ENCODE peak calls at places on chromosomes 3 and 15, in four cellular contexts. Y, A, J and R are unnamed samples.

GRCh38 chr3:162139841-162140240 is 643.2 kb downstream of the OTOL1 start:
- DNase-seq in Y (no peak), A (no peak), J (no peak), R (no peak)

GRCh38 chr3:119809249-119810017 is 27.5 kb downstream of the NR1I2 start:
- DNase-seq in Y (no peak), A (no peak), J (no peak), R (no peak)

GRCh38 chr15:60376677-60377095 is 21.1 kb downstream of the ANXA2 start:
- DNase-seq in Y (no peak), A (no peak), J (no peak), R (no peak)

GRCh38 chr3:40616420-40616819 is 91.7 kb downstream of the ZNF621 start:
- DNase-seq in Y (no peak), A (no peak), J (no peak), R (no peak)

GRCh38 chr3:187186801-187187421 is 10.4 kb upstream of the RTP1 start:
- DNase-seq in Y (peak), A (no peak), J (peak), R (no peak)

GRCh38 chr15:44137750-44138149 is 57.3 kb downstream of the FRMD5 start:
- DNase-seq in Y (no peak), A (no peak), J (no peak), R (no peak)

GRCh38 chr3:108518895-108519294 is 8.5 kb upstream of the MYH15 start:
- DNase-seq in Y (no peak), A (no peak), J (no peak), R (no peak)

GRCh38 chr3:24042174-24042878 is 97.2 kb downstream of the NR1D2 start:
- DNase-seq in Y (no peak), A (no peak), J (no peak), R (no peak)

GRCh38 chr3:184229424-184230080 is at the start of gene VWA5B2:
- DNase-seq in Y (no peak), A (peak), J (peak), R (no peak)

GRCh38 chr15:70093481-70094309 is 4.0 kb downstream of the TLE3 start:
- DNase-seq in Y (no peak), A (no peak), J (no peak), R (peak)

GRCh38 chr3:112773864-112774263 is 72.8 kb downstream of the CD200R1L start:
- DNase-seq in Y (no peak), A (peak), J (no peak), R (no peak)

DNA sequence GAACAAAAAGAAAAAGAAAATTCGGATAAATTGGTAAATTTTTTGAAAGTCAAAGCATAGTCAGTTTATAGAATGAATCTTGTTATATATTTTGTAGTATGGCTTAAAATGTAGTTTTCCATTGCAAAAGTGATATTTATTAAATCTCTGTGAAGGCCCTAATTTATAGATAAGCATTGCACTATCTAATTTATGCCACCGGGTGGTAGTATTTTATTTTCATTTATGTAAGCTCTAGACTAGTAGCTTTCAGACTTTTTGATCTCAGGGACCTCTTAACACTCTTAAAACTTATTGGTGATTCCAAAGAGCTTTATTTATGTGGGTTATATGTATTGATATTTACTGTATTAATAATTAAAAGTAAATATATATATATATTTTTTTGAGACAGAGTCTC is 133.9 kb upstream of the LRRFIP2 start:
- DNase-seq in Y (no peak), A (no peak), J (no peak), R (no peak)
- TF ChIP-seq CTCF in Y (peak), A (peak), J (no peak), R (peak)

DNA sequence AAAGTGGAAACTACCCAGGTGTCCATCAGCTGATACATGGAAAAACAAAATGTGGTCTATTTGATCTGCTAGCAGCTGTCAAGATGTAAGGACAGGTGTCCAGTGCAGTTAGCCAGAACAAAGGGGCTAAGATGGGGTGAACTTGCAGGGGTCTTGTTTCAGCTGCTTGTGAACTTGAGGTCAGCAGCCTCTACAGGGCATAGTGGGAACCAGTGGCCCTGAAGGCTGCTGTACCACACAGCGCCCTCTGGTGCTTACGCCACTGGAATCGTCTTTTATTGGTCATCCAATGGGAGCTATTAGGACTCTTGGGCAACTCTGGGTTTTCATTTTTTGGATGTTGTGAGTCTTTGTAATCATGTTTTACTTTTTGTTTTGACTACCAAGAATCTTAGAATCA is 62.2 kb upstream of the CTSH start:
- DNase-seq in Y (no peak), A (no peak), J (no peak), R (no peak)
- TF ChIP-seq CTCF in Y (peak), A (peak), J (no peak), R (peak)

GRCh38 chr3:56801597-56802410 is at the start of gene ARHGEF3:
- DNase-seq in Y (no peak), A (peak), J (peak), R (peak)
- TF ChIP-seq CTCF in Y (peak), A (peak), J (peak), R (peak)

GRCh38 chr3:149845570-149846244 is 32.7 kb downstream of the RNF13 start:
- DNase-seq in Y (no peak), A (no peak), J (no peak), R (no peak)

GRCh38 chr3:149844073-149844472 is 31.1 kb downstream of the RNF13 start:
- DNase-seq in Y (no peak), A (no peak), J (no peak), R (no peak)

GRCh38 chr3:149848238-149848637 is 35.2 kb downstream of the RNF13 start:
- DNase-seq in Y (no peak), A (no peak), J (no peak), R (no peak)

GRCh38 chr3:149850787-149851582 is 38.0 kb downstream of the RNF13 start:
- DNase-seq in Y (no peak), A (no peak), J (no peak), R (no peak)

DNA sequence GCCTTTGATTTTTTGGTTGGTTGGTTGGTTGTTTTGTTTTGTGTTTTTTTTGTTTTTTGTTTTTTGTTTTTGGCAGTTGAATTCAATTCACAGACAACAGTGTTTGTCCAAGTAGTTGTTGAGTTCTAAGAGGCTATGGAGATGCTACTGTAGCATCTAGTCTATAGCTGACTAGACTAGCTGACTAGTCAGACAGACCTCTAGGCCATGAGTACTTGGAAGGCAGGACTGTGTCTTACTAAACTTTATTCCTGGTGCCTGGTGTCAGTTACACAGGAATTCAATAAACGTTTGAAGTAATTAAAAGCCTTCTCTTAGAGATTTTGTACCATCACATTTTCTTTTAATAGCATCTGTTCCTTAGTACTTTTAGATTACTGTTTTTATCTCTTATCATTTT is 35.7 kb downstream of the RNF13 start:
- DNase-seq in Y (no peak), A (no peak), J (no peak), R (no peak)
- TF ChIP-seq CTCF in Y (no peak), A (no peak), J (no peak), R (no peak)

GRCh38 chr15:81273855-81274254 is 50.1 kb downstream of the STARD5 start:
- DNase-seq in Y (no peak), A (no peak), J (no peak), R (no peak)
- TF ChIP-seq CTCF in Y (no peak), A (no peak), J (no peak), R (no peak)

GRCh38 chr15:90531147-90531546 is 1.4 kb downstream of the CRTC3 start:
- DNase-seq in Y (no peak), A (no peak), J (no peak), R (no peak)

GRCh38 chr15:90529369-90530249 is at the start of gene CRTC3:
- DNase-seq in Y (no peak), A (peak), J (peak), R (no peak)

GRCh38 chr15:90523373-90523772 is 6.3 kb upstream of the CRTC3 start:
- DNase-seq in Y (no peak), A (no peak), J (no peak), R (no peak)

GRCh38 chr15:90530250-90531051 is 728 bp downstream of the CRTC3 start:
- DNase-seq in Y (no peak), A (peak), J (peak), R (no peak)

GRCh38 chr15:90529008-90529368 is 735 bp upstream of the CRTC3 start:
- DNase-seq in Y (no peak), A (no peak), J (no peak), R (no peak)
- TF ChIP-seq CTCF in Y (no peak), A (no peak), J (no peak), R (no peak)

DNA sequence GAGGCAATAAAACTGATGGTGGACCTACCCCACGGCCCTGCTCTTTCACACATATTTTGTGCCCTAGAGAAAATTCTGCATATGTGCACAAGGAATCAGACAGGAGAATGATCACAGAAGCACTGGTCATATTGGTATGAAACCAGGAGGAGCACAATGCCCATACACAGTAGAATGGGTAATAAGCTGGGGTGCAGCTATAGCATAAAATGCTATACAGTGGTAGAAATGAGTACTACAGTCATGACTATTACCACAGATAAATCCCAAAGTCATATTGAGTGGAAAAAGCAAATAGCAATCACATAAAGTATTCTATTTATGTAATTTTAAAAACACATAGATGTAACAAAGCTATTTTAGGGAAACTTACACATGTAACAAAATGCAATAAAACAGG is 175.9 kb upstream of the SLC24A5 start:
- DNase-seq in Y (no peak), A (no peak), J (no peak), R (no peak)
- TF ChIP-seq CTCF in Y (no peak), A (peak), J (no peak), R (peak)

GRCh38 chr3:31688847-31689246 is 156.1 kb downstream of the STT3B start:
- DNase-seq in Y (no peak), A (no peak), J (no peak), R (no peak)

GRCh38 chr3:31692714-31693113 is 160.0 kb downstream of the STT3B start:
- DNase-seq in Y (no peak), A (no peak), J (no peak), R (no peak)

GRCh38 chr3:31687020-31687802 is 154.5 kb downstream of the STT3B start:
- DNase-seq in Y (no peak), A (no peak), J (no peak), R (no peak)
- TF ChIP-seq CTCF in Y (no peak), A (peak), J (no peak), R (peak)

DNA sequence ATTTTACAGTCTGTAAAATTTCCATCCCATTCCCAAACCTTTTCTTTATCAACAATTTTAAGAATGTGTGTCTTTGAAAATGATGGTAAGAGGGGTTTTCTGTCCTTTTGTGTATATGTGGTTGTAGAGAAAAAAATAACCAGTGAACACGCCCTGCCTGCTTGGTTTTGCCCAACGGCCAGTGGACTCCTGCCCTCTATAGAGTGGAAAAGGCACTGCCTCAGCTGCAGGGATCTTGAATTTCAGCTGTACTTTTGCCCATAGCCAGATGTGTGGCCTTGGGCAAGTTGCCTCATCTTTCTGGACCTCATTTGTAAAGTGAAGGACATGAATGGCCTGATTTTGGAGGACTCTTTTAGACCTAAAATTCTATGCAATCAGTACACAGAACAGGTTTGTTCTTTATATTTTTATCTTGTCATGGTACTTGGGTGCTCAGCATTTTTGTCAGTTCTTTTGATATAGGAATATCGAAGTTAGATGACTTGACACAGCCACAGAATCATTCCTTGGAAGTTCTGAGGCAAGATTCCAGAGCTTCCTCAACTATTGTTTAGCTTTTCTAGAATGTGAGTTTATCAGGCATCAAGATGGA is 81.0 kb downstream of the CLDN11 start:
- DNase-seq in Y (peak), A (no peak), J (peak), R (no peak)
- TF ChIP-seq CTCF in Y (peak), A (peak), J (peak), R (peak)